ENCODE peak calls at places on chromosomes 1 and 21, in four cellular contexts. T, Z, O and A are unnamed samples.

GRCh38 chr1:6889875-6890480 is 104.7 kb downstream of the CAMTA1 start:
- DNase-seq in T (peak), O (no peak), Z (peak), A (peak)

GRCh38 chr21:41600556-41600955 is 92.6 kb upstream of the TMPRSS2 start:
- DNase-seq in T (no peak), O (no peak), Z (no peak), A (no peak)

GRCh38 chr1:42313970-42314369 is 21.1 kb downstream of the FOXJ3 start:
- DNase-seq in T (no peak), O (no peak), Z (no peak), A (no peak)

GRCh38 chr1:207097871-207098324 is 6.1 kb upstream of the C4BPA start:
- DNase-seq in Z (no peak), T (no peak), O (no peak), A (no peak)

GRCh38 chr21:45098867-45099266 is 24.5 kb downstream of the ADARB1 start:
- DNase-seq in Z (no peak), T (no peak), O (no peak), A (peak)

GRCh38 chr1:155009742-155010141 is 7.1 kb downstream of the ZBTB7B start:
- DNase-seq in T (no peak), O (no peak), Z (no peak), A (no peak)

GRCh38 chr1:42142894-42143675 is 10.1 kb upstream of the GUCA2B start:
- DNase-seq in Z (no peak), T (no peak), O (no peak), A (no peak)

GRCh38 chr21:36813071-36813470 is 114.2 kb downstream of the SIM2 start:
- DNase-seq in T (no peak), Z (no peak), O (no peak), A (no peak)

GRCh38 chr1:200795151-200795550 is 56.5 kb downstream of the CAMSAP2 start:
- DNase-seq in Z (no peak), O (no peak), T (no peak), A (no peak)

GRCh38 chr21:44299458-44300261 is at the start of gene PFKL:
- DNase-seq in T (peak), Z (peak), O (peak), A (peak)

GRCh38 chr1:39666772-39667171 is 5.1 kb downstream of the NT5C1A start:
- DNase-seq in T (no peak), O (no peak), Z (no peak), A (no peak)

GRCh38 chr1:223702735-223703667 is 9.3 kb upstream of the CAPN2 start:
- DNase-seq in T (no peak), O (no peak), Z (no peak), A (no peak)

GRCh38 chr1:115426271-115426771 is 88.3 kb upstream of the NGF start:
- DNase-seq in Z (no peak), O (no peak), T (no peak), A (no peak)

GRCh38 chr1:156823210-156823790 is 6.7 kb upstream of the SH2D2A start:
- DNase-seq in Z (no peak), O (peak), T (no peak), A (no peak)